ENCODE peak calls at places on chromosomes 3 and 15, in seven cellular contexts. G is tibial nerve, L is DMS153, J is COR-L47, O is choroid plexus epithelial cell, A is NCI-H774, U is glutamatergic neuron. E is an unnamed sample.
A peak's percentile ranks its signal among the peaks of the same experiment; 100 is the strongest.

GRCh38 chr15:95259513-95259912 is 1028.2 kb downstream of the MCTP2 start:
- DNase-seq in A (peak; percentile 50), O (peak; percentile 93), J (peak; percentile 58), L (peak; percentile 20), G (peak; percentile 77), U (peak; percentile 69), E (peak; percentile 18)

GRCh38 chr15:25724899-25725298 is 138.2 kb downstream of the ATP10A start:
- DNase-seq in U (no peak), L (no peak), A (no peak), O (no peak), G (no peak), J (no peak), E (no peak)

GRCh38 chr3:31810991-31811433 is 170.1 kb downstream of the OSBPL10 start:
- DNase-seq in O (no peak), G (no peak), J (no peak), A (no peak), U (no peak), L (no peak), E (no peak)

GRCh38 chr15:63505842-63506222 is 1.4 kb downstream of the USP3 start:
- DNase-seq in L (no peak), U (no peak), J (no peak), G (no peak), O (no peak), A (no peak), E (peak; percentile 41)

GRCh38 chr3:182479335-182479734 is 314.0 kb upstream of the ATP11B start:
- DNase-seq in J (no peak), A (no peak), O (no peak), G (no peak), U (no peak), L (no peak), E (no peak)

GRCh38 chr15:70279096-70279495 is 181.4 kb upstream of the TLE3 start:
- DNase-seq in G (no peak), U (no peak), A (no peak), O (no peak), J (no peak), L (no peak), E (no peak)

GRCh38 chr3:37545479-37545878 is 316.2 kb upstream of the CTDSPL start:
- DNase-seq in J (no peak), U (no peak), G (no peak), O (no peak), L (no peak), A (no peak), E (no peak)

GRCh38 chr3:66572938-66573710 is 72.3 kb upstream of the LRIG1 start:
- DNase-seq in J (no peak), G (no peak), U (peak; percentile 77), A (no peak), O (no peak), L (no peak), E (no peak)

GRCh38 chr3:38730281-38730680 is 80.8 kb upstream of the SCN5A start:
- DNase-seq in A (no peak), G (no peak), L (no peak), O (peak; percentile 80), J (no peak), U (no peak), E (no peak)

GRCh38 chr15:70439304-70439877 is 324.0 kb downstream of the UACA start:
- DNase-seq in J (no peak), O (no peak), U (no peak), G (no peak), L (no peak), A (no peak), E (no peak)

GRCh38 chr15:100732359-100733055 is 130.1 kb downstream of the ASB7 start:
- DNase-seq in O (no peak), G (no peak), A (no peak), U (no peak), J (no peak), L (no peak), E (no peak)

GRCh38 chr3:174215426-174215825 is 643.7 kb upstream of the NAALADL2 start:
- DNase-seq in G (no peak), O (no peak), J (no peak), A (no peak), U (no peak), L (no peak), E (no peak)

GRCh38 chr15:101535170-101535902 is 45.8 kb upstream of the PCSK6 start:
- DNase-seq in U (no peak), G (no peak), A (no peak), J (no peak), O (no peak), L (no peak), E (no peak)

GRCh38 chr15:57133127-57133968 is 214.9 kb downstream of the TCF12 start:
- DNase-seq in L (no peak), U (peak; percentile 90), J (peak; percentile 72), O (no peak), G (no peak), A (peak; percentile 78), E (peak; percentile 20)

GRCh38 chr15:80533934-80534333 is 129.8 kb downstream of the ARNT2 start:
- DNase-seq in A (no peak), J (no peak), G (no peak), O (no peak), L (no peak), U (no peak), E (no peak)

GRCh38 chr15:73572296-73572695 is 60.9 kb downstream of the NPTN start:
- DNase-seq in U (no peak), O (no peak), A (no peak), L (no peak), J (no peak), G (no peak), E (no peak)

GRCh38 chr3:171845541-171846284 is 2.6 kb downstream of the TMEM212 start:
- DNase-seq in G (no peak), J (no peak), O (no peak), A (no peak), U (no peak), L (no peak), E (no peak)

GRCh38 chr3:66083961-66084270 is 45.2 kb upstream of the MAGI1 start:
- DNase-seq in A (no peak), U (no peak), L (no peak), O (no peak), G (no peak), J (no peak), E (no peak)

GRCh38 chr15:40338041-40338657 is 2.6 kb downstream of the CCDC9B start:
- DNase-seq in J (peak; percentile 73), A (peak; percentile 23), G (peak; percentile 54), O (peak; percentile 82), U (peak; percentile 90), L (no peak), E (peak; percentile 50)

GRCh38 chr15:38406451-38406850 is 47.5 kb upstream of the FAM98B start:
- DNase-seq in U (no peak), G (no peak), J (no peak), L (no peak), O (peak; percentile 7), A (no peak), E (no peak)

GRCh38 chr3:125280966-125281365 is 68.4 kb upstream of the SLC12A8 start:
- DNase-seq in G (no peak), O (peak; percentile 52), J (peak; percentile 89), L (no peak), U (no peak), A (peak; percentile 1), E (peak; percentile 8)

GRCh38 chr3:87167634-87168456 is 59.3 kb upstream of the CHMP2B start:
- DNase-seq in U (no peak), G (peak; percentile 62), A (peak; percentile 26), O (peak; percentile 80), J (no peak), L (peak; percentile 5), E (peak; percentile 38)

GRCh38 chr3:72960812-72961518 is 35.6 kb upstream of the PPP4R2 start:
- DNase-seq in A (no peak), J (no peak), L (peak; percentile 38), O (peak; percentile 96), U (no peak), G (peak; percentile 39), E (no peak)

GRCh38 chr3:152779649-152780048 is 55.3 kb upstream of the P2RY1 start:
- DNase-seq in G (no peak), A (no peak), U (no peak), O (peak; percentile 22), L (no peak), J (no peak), E (no peak)

GRCh38 chr3:124586126-124587052 is 143.9 kb upstream of the UMPS start:
- DNase-seq in U (peak; percentile 23), O (no peak), J (no peak), L (no peak), A (no peak), G (no peak), E (no peak)

GRCh38 chr15:63601026-63601726 is 4.0 kb downstream of the FBXL22 start:
- DNase-seq in O (peak; percentile 40), J (peak; percentile 11), A (no peak), G (no peak), U (peak; percentile 52), L (no peak), E (peak; percentile 46)